ENCODE peak calls at places on chromosomes 13 and 19, in five cellular contexts. D is stimulated activated naive CD8-positive, alpha-beta T cell treated with anti-CD3 and anti-CD28 coated beads, Interleukin-15, amount 100 ng/mL, for 72 hours; R is NCI-H524; V is AG10803; U is adrenal gland. J is an unnamed sample.

GRCh38 chr13:45016792-45017425 is 27.6 kb downstream of the GPALPP1 start:
- DNase-seq in D (no peak), R (no peak), V (no peak), U (no peak), J (no peak)

GRCh38 chr13:31848621-31849020 is 109.3 kb downstream of the RXFP2 start:
- DNase-seq in R (no peak), V (no peak), D (no peak), U (no peak), J (no peak)

GRCh38 chr19:55447421-55448174 is 4.5 kb upstream of the SHISA7 start:
- DNase-seq in R (peak), D (no peak), V (peak), U (no peak), J (peak)

GRCh38 chr19:17108453-17108784 is 32.8 kb downstream of the MYO9B start:
- DNase-seq in D (no peak), U (no peak), V (no peak), R (no peak), J (no peak)

GRCh38 chr19:17264641-17264979 is at the start of gene USHBP1:
- DNase-seq in R (no peak), U (peak), V (no peak), D (no peak), J (no peak)

GRCh38 chr13:30143671-30144400 is 163.5 kb downstream of the KATNAL1 start:
- DNase-seq in U (no peak), D (no peak), V (peak), R (no peak), J (no peak)

GRCh38 chr13:80224468-80224867 is 116.5 kb downstream of the SPRY2 start:
- DNase-seq in D (no peak), U (no peak), V (no peak), R (no peak), J (no peak)

GRCh38 chr19:13099073-13099999 is 3.3 kb downstream of the LYL1 start:
- DNase-seq in D (peak), U (peak), R (no peak), V (peak), J (no peak)

GRCh38 chr13:109819851-109820250 is 33.5 kb upstream of the IRS2 start:
- DNase-seq in U (no peak), R (no peak), V (no peak), D (no peak), J (no peak)

J was measured in NCI-H2227 treated with DMSO at 0.1 percent for 48 hours.